ENCODE peak calls at places on chromosomes 6 and 20, in six cellular contexts. X is T follicular helper cell; C is mucosa of descending colon; J is activated CD4-positive, alpha-beta T cell treated with anti-CD3 and anti-CD28 coated beads, Interleukin-2, amount 50 U/mL, for 24 hours; N is stimulated activated CD4-positive, alpha-beta T cell treated with anti-CD3 and anti-CD28 coated beads, Interleukin-15, amount 100 ng/mL, for 24 hours; W is AG08396. T is an unnamed sample.

GRCh38 chr20:19977373-19977770 is 39.8 kb upstream of the NAA20 start:
- DNase-seq in X (no peak), C (no peak), J (no peak), N (no peak), W (peak), T (no peak)

GRCh38 chr6:43629505-43630300 is 639 bp upstream of the GTPBP2 start:
- DNase-seq in X (peak), C (peak), J (peak), N (peak), W (peak), T (peak)

GRCh38 chr6:158452191-158452590 is 107.7 kb upstream of the TMEM181 start:
- DNase-seq in X (no peak), C (no peak), J (no peak), N (no peak), W (no peak), T (no peak)

GRCh38 chr6:147078106-147078505 is 126.1 kb upstream of the STXBP5 start:
- DNase-seq in X (no peak), C (no peak), J (no peak), N (no peak), W (no peak), T (no peak)

GRCh38 chr20:35918021-35918420 is 36.3 kb downstream of the SCAND1 start:
- DNase-seq in X (no peak), C (no peak), J (no peak), N (no peak), W (no peak), T (no peak)

GRCh38 chr6:31769684-31770371 is 7.3 kb downstream of the VWA7 start:
- DNase-seq in X (peak), C (peak), J (peak), N (peak), W (peak), T (peak)

GRCh38 chr6:13422601-13423247 is 64.7 kb downstream of the GFOD1 start:
- DNase-seq in X (no peak), C (no peak), J (no peak), N (no peak), W (no peak), T (no peak)

GRCh38 chr20:10433623-10434466 is at the start of gene MKKS:
- DNase-seq in X (peak), C (peak), J (peak), N (peak), W (peak), T (peak)

GRCh38 chr6:12275084-12275483 is 15.1 kb upstream of the EDN1 start:
- DNase-seq in X (no peak), C (no peak), J (no peak), N (no peak), W (no peak), T (no peak)

GRCh38 chr20:25327521-25328235 is 63.0 kb downstream of the ABHD12 start:
- DNase-seq in X (no peak), C (no peak), J (no peak), N (no peak), W (no peak), T (no peak)

GRCh38 chr20:38883081-38883980 is 42.9 kb upstream of the FAM83D start:
- DNase-seq in X (no peak), C (no peak), J (no peak), N (no peak), W (no peak), T (no peak)

GRCh38 chr6:143215363-143215762 is 154.7 kb downstream of the AIG1 start:
- DNase-seq in X (no peak), C (no peak), J (no peak), N (no peak), W (no peak), T (no peak)

GRCh38 chr20:37918035-37918434 is 15.1 kb downstream of the VSTM2L start:
- DNase-seq in X (no peak), C (no peak), J (no peak), N (no peak), W (no peak), T (no peak)

GRCh38 chr20:11302436-11302835 is 615.3 kb upstream of the BTBD3 start:
- DNase-seq in X (no peak), C (no peak), J (no peak), N (no peak), W (peak), T (no peak)

GRCh38 chr20:61599061-61599930 is 347.2 kb downstream of the CDH4 start:
- DNase-seq in X (no peak), C (no peak), J (no peak), N (no peak), W (no peak), T (no peak)

GRCh38 chr6:31780507-31781243 is 3.5 kb upstream of the VWA7 start:
- DNase-seq in X (no peak), C (no peak), J (no peak), N (no peak), W (no peak), T (no peak)

GRCh38 chr20:62511300-62511914 is 35.6 kb upstream of the GATA5 start:
- DNase-seq in X (no peak), C (no peak), J (no peak), N (no peak), W (no peak), T (no peak)

GRCh38 chr6:14288910-14289309 is 171.3 kb downstream of the CD83 start:
- DNase-seq in X (no peak), C (no peak), J (no peak), N (no peak), W (no peak), T (no peak)

GRCh38 chr6:143620461-143620860 is 57.3 kb upstream of the PHACTR2 start:
- DNase-seq in X (no peak), C (no peak), J (no peak), N (no peak), W (no peak), T (no peak)

GRCh38 chr6:132907915-132908314 is 93.5 kb downstream of the RPS12 start:
- DNase-seq in X (no peak), C (no peak), J (no peak), N (no peak), W (peak), T (no peak)

GRCh38 chr6:131083687-131084086 is 20.6 kb upstream of the EPB41L2 start:
- DNase-seq in X (no peak), C (no peak), J (no peak), N (no peak), W (no peak), T (no peak)

GRCh38 chr6:144190051-144190450 is 39.7 kb downstream of the STX11 start:
- DNase-seq in X (no peak), C (no peak), J (no peak), N (no peak), W (no peak), T (no peak)

GRCh38 chr20:54073288-54073687 is 2.9 kb upstream of the BCAS1 start:
- DNase-seq in X (no peak), C (no peak), J (no peak), N (no peak), W (no peak), T (no peak)

GRCh38 chr6:18122128-18123093 is at the start of gene NHLRC1:
- DNase-seq in X (peak), C (peak), J (peak), N (peak), W (peak), T (peak)

GRCh38 chr20:23652371-23652770 is 14.6 kb upstream of the CST3 start:
- DNase-seq in X (no peak), C (no peak), J (no peak), N (no peak), W (peak), T (no peak)

GRCh38 chr6:20464847-20465246 is 63.2 kb downstream of the E2F3 start:
- DNase-seq in X (no peak), C (no peak), J (no peak), N (no peak), W (no peak), T (no peak)

GRCh38 chr6:151391471-151392428 is at the start of gene ZBTB2:
- DNase-seq in X (peak), C (peak), J (peak), N (peak), W (peak), T (peak)

GRCh38 chr6:118509009-118509617 is 39.0 kb upstream of the PLN start:
- DNase-seq in X (no peak), C (no peak), J (no peak), N (peak), W (peak), T (no peak)

GRCh38 chr6:30880563-30881252 is 3.6 kb upstream of the DDR1 start:
- DNase-seq in X (no peak), C (no peak), J (no peak), N (no peak), W (no peak), T (no peak)

GRCh38 chr6:107727096-107727757 is 96.9 kb downstream of the SCML4 start:
- DNase-seq in X (no peak), C (no peak), J (no peak), N (no peak), W (no peak), T (no peak)

GRCh38 chr6:3328145-3328544 is 69.4 kb downstream of the PSMG4 start:
- DNase-seq in X (no peak), C (no peak), J (no peak), N (no peak), W (no peak), T (no peak)

GRCh38 chr6:129490551-129491245 is 219.3 kb downstream of the ARHGAP18 start:
- DNase-seq in X (peak), C (no peak), J (peak), N (peak), W (peak), T (peak)

GRCh38 chr6:41941280-41942044 is at the start of gene CCND3:
- DNase-seq in X (peak), C (peak), J (peak), N (peak), W (peak), T (peak)

GRCh38 chr20:12928755-12929401 is 79.9 kb upstream of the SPTLC3 start:
- DNase-seq in X (no peak), C (no peak), J (no peak), N (no peak), W (peak), T (no peak)

T was measured in naive thymus-derived CD8-positive, alpha-beta T cell.